ENCODE peak calls at places on chromosomes 16 and 17, in seven cellular contexts. O, A, N, Y, L, U and F are unnamed samples.

GRCh38 chr16:81740163-81740562 is 38.9 kb upstream of the PLCG2 start:
- DNase-seq in L (no peak), A (no peak), N (no peak), O (no peak), U (no peak), Y (no peak), F (no peak)

GRCh38 chr17:10171057-10171456 is 27.3 kb downstream of the GAS7 start:
- DNase-seq in A (no peak), Y (no peak), U (no peak), N (no peak), O (no peak), L (peak), F (no peak)

GRCh38 chr16:2707368-2708289 is 12.4 kb downstream of the PRSS27 start:
- DNase-seq in N (no peak), A (no peak), L (no peak), O (no peak), Y (no peak), U (no peak), F (no peak)

GRCh38 chr17:43595466-43595865 is 49.3 kb upstream of the ETV4 start:
- DNase-seq in U (no peak), A (no peak), L (no peak), N (no peak), O (no peak), Y (no peak), F (no peak)

GRCh38 chr16:65621640-65622039 is 499.8 kb upstream of the CDH11 start:
- DNase-seq in O (no peak), Y (no peak), L (no peak), U (no peak), N (no peak), A (no peak), F (no peak)

GRCh38 chr16:63287411-63287810 is 1251.2 kb upstream of the CDH8 start:
- DNase-seq in Y (no peak), U (no peak), O (no peak), A (no peak), N (no peak), L (no peak), F (no peak)

GRCh38 chr17:8467527-8467926 is 31.8 kb downstream of the NDEL1 start:
- DNase-seq in U (no peak), O (no peak), N (no peak), L (no peak), Y (no peak), A (no peak), F (no peak)

GRCh38 chr16:48318630-48319029 is 66.6 kb downstream of the SIAH1 start:
- DNase-seq in O (no peak), Y (peak), A (no peak), L (peak), U (no peak), N (no peak), F (no peak)

GRCh38 chr17:199806-200603 is 18.6 kb upstream of the DOC2B start:
- DNase-seq in A (no peak), U (peak), Y (no peak), N (no peak), L (peak), O (no peak), F (peak)

GRCh38 chr16:85759631-85760419 is 8.9 kb upstream of the C16orf74 start:
- DNase-seq in O (no peak), U (peak), A (no peak), L (no peak), N (no peak), Y (no peak), F (no peak)

GRCh38 chr17:67280279-67280678 is 35.3 kb upstream of the HELZ start:
- DNase-seq in Y (no peak), L (peak), N (no peak), U (no peak), A (no peak), O (no peak), F (no peak)

GRCh38 chr16:85098565-85098964 is 13.7 kb downstream of the CIBAR2 start:
- DNase-seq in O (no peak), L (no peak), Y (no peak), A (no peak), N (no peak), U (no peak), F (no peak)

GRCh38 chr17:39462644-39463375 is 1.5 kb downstream of the CDK12 start:
- DNase-seq in N (peak), A (no peak), Y (no peak), L (no peak), O (no peak), U (peak), F (peak)

GRCh38 chr16:54546481-54546880 is 259.9 kb upstream of the IRX3 start:
- DNase-seq in U (no peak), L (peak), N (no peak), A (no peak), Y (no peak), O (no peak), F (no peak)

GRCh38 chr16:4521971-4522623 is 16.5 kb downstream of the CDIP1 start:
- DNase-seq in N (no peak), O (no peak), U (no peak), L (peak), A (no peak), Y (peak), F (no peak)

GRCh38 chr17:57068222-57068658 is 16.8 kb upstream of the AKAP1 start:
- DNase-seq in A (no peak), Y (no peak), O (no peak), N (no peak), U (no peak), L (no peak), F (no peak)

DNA sequence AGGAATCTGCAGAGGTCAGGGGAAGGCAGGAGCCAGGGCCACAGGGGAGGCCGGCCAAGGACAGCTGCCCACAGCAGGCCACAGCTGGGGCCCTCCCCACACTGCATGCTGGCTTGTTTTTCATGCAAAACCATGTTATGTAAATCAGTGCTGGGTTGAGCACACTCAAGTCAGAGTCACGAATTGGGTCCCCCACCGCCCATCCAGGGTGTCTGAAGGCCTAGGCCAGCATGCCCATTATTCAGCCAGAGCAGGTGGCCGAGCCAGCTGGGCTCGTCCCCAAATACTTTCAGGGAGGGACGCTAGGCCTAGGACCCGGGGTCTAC is 51.2 kb upstream of the TOB1 start:
- DNase-seq in U (no peak), O (no peak), N (no peak), A (no peak), L (no peak), Y (no peak), F (no peak)
- TF ChIP-seq CTCF in U (no peak), O (no peak), N (no peak), A (no peak), L (no peak), Y (no peak), F (no peak)

GRCh38 chr16:49855822-49856740 is at the start of gene ZNF423:
- DNase-seq in O (no peak), N (peak), L (no peak), U (no peak), Y (no peak), A (no peak), F (no peak)

GRCh38 chr16:49858200-49859129 is 2.6 kb upstream of the ZNF423 start:
- DNase-seq in A (no peak), O (no peak), N (peak), Y (no peak), U (no peak), L (peak), F (no peak)

GRCh38 chr16:49855280-49855821 is 561 bp downstream of the ZNF423 start:
- DNase-seq in N (peak), O (no peak), L (peak), A (no peak), Y (peak), U (peak), F (no peak)

GRCh38 chr16:49857423-49858181 is 1.7 kb upstream of the ZNF423 start:
- DNase-seq in Y (peak), U (no peak), L (peak), O (no peak), A (no peak), N (peak), F (no peak)

DNA sequence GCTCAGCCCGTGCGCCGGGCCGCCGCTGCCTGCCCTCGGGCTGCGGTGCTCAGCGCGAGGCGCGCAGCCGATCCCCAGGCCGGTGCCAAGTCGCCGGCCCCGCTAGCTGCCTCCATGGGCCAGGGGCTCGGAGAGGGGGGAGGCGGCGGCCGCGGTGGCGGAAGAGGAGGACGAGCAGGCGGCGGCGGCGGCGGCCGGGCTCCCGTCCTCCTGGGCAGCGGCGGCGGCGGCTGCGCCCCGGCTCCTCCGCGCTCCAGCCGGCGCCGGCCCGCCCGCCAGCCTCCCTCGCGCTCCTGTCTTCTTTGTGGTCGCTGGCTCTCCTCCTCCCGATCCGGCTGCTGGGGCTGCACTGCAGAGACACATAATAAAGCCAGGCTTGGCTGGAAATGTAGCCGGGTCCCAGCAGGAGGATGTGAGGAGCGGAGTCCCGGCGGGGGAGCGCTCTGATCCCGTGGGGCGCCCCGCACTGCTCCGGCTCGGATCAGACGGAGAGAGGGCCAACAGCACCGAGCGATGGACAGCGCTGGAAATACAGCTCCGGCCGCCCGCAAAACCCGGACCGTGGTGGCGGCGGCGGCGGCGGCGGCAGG is 924 bp upstream of the ZNF423 start:
- DNase-seq in O (no peak), L (peak), Y (peak), A (no peak), N (peak), U (peak), F (no peak)
- TF ChIP-seq CTCF in O (no peak), L (peak), Y (peak), A (peak), N (no peak), U (peak), F (peak)

DNA sequence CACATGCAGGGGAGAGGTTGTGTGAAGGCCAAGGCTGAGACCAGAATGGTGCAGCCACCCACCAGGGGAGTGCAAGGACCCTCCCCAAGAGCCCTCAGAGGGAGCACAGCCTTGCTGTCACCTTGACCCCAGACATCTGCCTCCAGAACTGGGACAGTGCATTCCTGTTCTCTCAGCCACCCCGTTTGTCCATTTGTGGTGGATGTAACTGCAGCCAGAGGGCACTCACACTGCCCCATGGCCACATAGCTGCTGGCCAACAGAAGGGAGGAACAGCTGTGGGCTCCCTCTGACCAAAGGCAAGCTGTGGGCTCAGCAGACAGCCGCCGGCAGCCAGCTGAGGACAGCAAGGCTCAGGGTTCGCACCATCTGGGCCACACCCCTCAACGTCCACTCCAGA is 49.8 kb upstream of the KLHDC4 start:
- DNase-seq in Y (no peak), A (no peak), U (no peak), O (no peak), L (no peak), N (no peak), F (no peak)
- TF ChIP-seq CTCF in Y (no peak), A (no peak), U (no peak), O (no peak), L (no peak), N (no peak), F (peak)

GRCh38 chr17:73929860-73930430 is 273.5 kb upstream of the RPL38 start:
- DNase-seq in N (no peak), O (no peak), A (no peak), Y (no peak), U (no peak), L (no peak), F (no peak)
- TF ChIP-seq CTCF in N (no peak), O (no peak), A (no peak), Y (no peak), U (no peak), L (no peak), F (no peak)

GRCh38 chr16:89490386-89491237 is at the start of gene ANKRD11:
- DNase-seq in N (peak), L (peak), U (peak), A (peak), Y (peak), O (peak), F (peak)

GRCh38 chr16:89489731-89490385 is 503 bp downstream of the ANKRD11 start:
- DNase-seq in N (no peak), O (no peak), Y (no peak), L (no peak), U (peak), A (no peak), F (no peak)

GRCh38 chr16:89491974-89492687 is 1.8 kb upstream of the ANKRD11 start:
- DNase-seq in Y (no peak), O (no peak), L (no peak), A (no peak), U (no peak), N (no peak), F (no peak)

GRCh38 chr16:89489040-89489721 is 1.2 kb downstream of the ANKRD11 start:
- DNase-seq in L (peak), Y (peak), N (peak), U (peak), O (peak), A (peak), F (no peak)

DNA sequence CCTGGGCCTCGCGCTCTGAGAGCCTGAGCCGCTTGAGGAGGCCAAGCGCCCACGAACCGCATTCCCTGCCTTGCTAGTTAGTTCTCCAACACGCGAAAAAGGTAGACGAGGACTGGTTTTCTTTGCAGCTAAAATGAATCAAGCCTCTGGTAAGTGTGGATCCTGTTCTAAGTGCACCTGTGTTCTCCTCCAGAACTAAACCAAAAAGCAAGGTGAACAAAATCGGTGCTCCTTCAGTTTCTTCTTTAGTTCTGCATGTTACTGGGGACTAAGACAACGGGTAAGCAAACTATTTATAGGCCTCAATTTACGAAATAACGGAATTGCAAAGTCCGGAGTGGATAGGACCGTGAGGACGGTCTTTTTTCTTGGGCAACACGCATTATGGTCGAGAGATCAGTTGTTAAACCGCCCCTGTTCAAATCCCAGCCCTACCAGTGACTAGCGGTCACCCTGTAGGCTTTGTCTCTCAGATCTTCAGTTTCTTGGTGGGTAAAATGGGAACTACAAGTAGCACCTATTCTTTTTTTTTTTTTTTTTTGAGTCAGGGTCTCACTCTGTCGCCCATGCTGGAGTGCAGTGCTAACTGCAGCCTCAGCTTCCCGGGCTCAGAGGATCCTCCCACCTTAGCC is 993 bp upstream of the ANKRD11 start:
- DNase-seq in A (no peak), N (no peak), O (no peak), L (no peak), U (no peak), Y (no peak), F (no peak)
- TF ChIP-seq CTCF in A (peak), N (no peak), O (no peak), L (peak), U (no peak), Y (no peak), F (peak)